ENCODE peak calls at places on chromosomes 13 and 19, in six cellular contexts. L, D, B, Z, S and J are unnamed samples.
A peak's percentile ranks its signal among the peaks of the same experiment; 100 is the strongest.

GRCh38 chr13:37617162-37617561 is 18.6 kb upstream of the POSTN start:
- DNase-seq in B (no peak), S (no peak), L (peak; percentile 33), Z (no peak), D (no peak), J (peak; percentile 88)

GRCh38 chr19:55070755-55071502 is 4.7 kb upstream of the EPS8L1 start:
- DNase-seq in B (peak; percentile 62), L (peak; percentile 35), S (no peak), D (no peak), Z (no peak), J (peak; percentile 45)

GRCh38 chr19:34985249-34986022 is 14.7 kb upstream of the GRAMD1A start:
- DNase-seq in D (no peak), L (no peak), B (peak; percentile 71), Z (no peak), S (no peak), J (peak; percentile 81)

GRCh38 chr13:43545317-43545874 is 241.4 kb downstream of the ENOX1 start:
- DNase-seq in D (no peak), B (no peak), L (no peak), Z (no peak), S (no peak), J (peak; percentile 72)

GRCh38 chr19:39199025-39199424 is 2.3 kb downstream of the NCCRP1 start:
- DNase-seq in S (no peak), L (peak; percentile 28), D (no peak), Z (no peak), B (peak; percentile 96), J (peak; percentile 56)

GRCh38 chr13:27793377-27794074 is 1.2 kb downstream of the GSX1 start:
- DNase-seq in S (no peak), L (no peak), Z (no peak), B (no peak), D (no peak), J (no peak)

GRCh38 chr13:35789335-35790166 is 313.1 kb upstream of the MAB21L1 start:
- DNase-seq in B (no peak), L (peak; percentile 24), Z (peak; percentile 2), S (no peak), D (no peak), J (peak; percentile 69)

GRCh38 chr13:76622336-76623045 is 263.7 kb downstream of the KCTD12 start:
- DNase-seq in S (no peak), Z (no peak), B (no peak), L (no peak), D (no peak), J (peak; percentile 21)

GRCh38 chr13:33032037-33032625 is 15.9 kb downstream of the KL start:
- DNase-seq in S (no peak), Z (no peak), B (no peak), L (no peak), D (no peak), J (no peak)

GRCh38 chr19:17680235-17680722 is 7.9 kb downstream of the UNC13A start:
- DNase-seq in S (peak; percentile 50), D (no peak), L (no peak), Z (no peak), B (peak; percentile 71), J (peak; percentile 70)

GRCh38 chr19:18726417-18726767 is 42.9 kb downstream of the CRTC1 start:
- DNase-seq in S (no peak), Z (no peak), B (no peak), L (no peak), D (no peak), J (no peak)

GRCh38 chr19:38266070-38266469 is 1.7 kb downstream of the SPINT2 start:
- DNase-seq in S (no peak), Z (no peak), D (no peak), B (no peak), L (no peak), J (no peak)

GRCh38 chr19:11425719-11426457 is 6.8 kb upstream of the RGL3 start:
- DNase-seq in Z (no peak), B (no peak), D (no peak), L (no peak), S (no peak), J (no peak)

GRCh38 chr13:106721599-106721998 is 153.7 kb upstream of the ARGLU1 start:
- DNase-seq in B (no peak), Z (no peak), L (no peak), S (no peak), D (no peak), J (no peak)

GRCh38 chr13:32254916-32255743 is 60.0 kb downstream of the ZAR1L start:
- DNase-seq in S (no peak), B (no peak), L (no peak), D (no peak), Z (no peak), J (no peak)

GRCh38 chr13:71912524-71912923 is 45.5 kb upstream of the DACH1 start:
- DNase-seq in L (no peak), S (no peak), Z (no peak), B (no peak), D (no peak), J (no peak)